ENCODE peak calls at places on chromosomes 12 and 14, in six cellular contexts. F, X, Y, N, I and V are unnamed samples.
A peak's percentile ranks its signal among the peaks of the same experiment; 100 is the strongest.

GRCh38 chr12:53345486-53346195 is 9.5 kb upstream of the SP7 start:
- DNase-seq in F (peak; percentile 89), X (peak; percentile 72), Y (no peak), N (no peak), I (no peak), V (no peak)

GRCh38 chr14:67267929-67268328 is 26.7 kb downstream of the PALS1 start:
- DNase-seq in F (no peak), X (no peak), Y (no peak), N (no peak), I (no peak), V (no peak)

GRCh38 chr12:11147420-11147819 is 13.0 kb upstream of the TAS2R30 start:
- DNase-seq in F (no peak), X (no peak), Y (no peak), N (no peak), I (no peak), V (no peak)

GRCh38 chr12:57210926-57211700 is 5.5 kb upstream of the NXPH4 start:
- DNase-seq in F (no peak), X (no peak), Y (no peak), N (no peak), I (no peak), V (no peak)

GRCh38 chr12:130875193-130875592 is 3.3 kb downstream of the RAN start:
- DNase-seq in F (no peak), X (no peak), Y (no peak), N (no peak), I (no peak), V (no peak)

GRCh38 chr12:52442600-52443061 is 8.5 kb upstream of the KRT75 start:
- DNase-seq in F (no peak), X (peak; percentile 96), Y (peak; percentile 96), N (no peak), I (peak; percentile 39), V (peak; percentile 54)

GRCh38 chr12:63103489-63104131 is 47.4 kb downstream of the AVPR1A start:
- DNase-seq in F (no peak), X (peak; percentile 50), Y (peak; percentile 7), N (no peak), I (no peak), V (no peak)

GRCh38 chr12:68040450-68041075 is 51.3 kb downstream of the IFNG-AS1 start:
- DNase-seq in F (no peak), X (peak; percentile 72), Y (peak; percentile 68), N (peak; percentile 80), I (no peak), V (peak; percentile 78)

GRCh38 chr12:101686176-101686575 is 11.3 kb upstream of the CHPT1 start:
- DNase-seq in F (no peak), X (no peak), Y (no peak), N (no peak), I (no peak), V (no peak)

GRCh38 chr14:104586832-104587620 is 7.5 kb downstream of the C14orf180 start:
- DNase-seq in F (peak; percentile 89), X (peak; percentile 39), Y (no peak), N (no peak), I (no peak), V (no peak)

GRCh38 chr12:11633968-11634367 is 15.5 kb upstream of the ETV6 start:
- DNase-seq in F (no peak), X (peak; percentile 25), Y (peak; percentile 93), N (no peak), I (no peak), V (no peak)

GRCh38 chr12:9787340-9787737 is 26.6 kb upstream of the CD69 start:
- DNase-seq in F (no peak), X (peak; percentile 33), Y (peak; percentile 74), N (no peak), I (no peak), V (no peak)

GRCh38 chr14:23174266-23174665 is 9.2 kb downstream of the SLC7A8 start:
- DNase-seq in F (no peak), X (peak; percentile 86), Y (peak; percentile 40), N (no peak), I (no peak), V (no peak)

GRCh38 chr12:123801573-123802178 is 39.6 kb downstream of the DNAH10 start:
- DNase-seq in F (no peak), X (peak; percentile 56), Y (peak; percentile 15), N (no peak), I (no peak), V (no peak)

DNA sequence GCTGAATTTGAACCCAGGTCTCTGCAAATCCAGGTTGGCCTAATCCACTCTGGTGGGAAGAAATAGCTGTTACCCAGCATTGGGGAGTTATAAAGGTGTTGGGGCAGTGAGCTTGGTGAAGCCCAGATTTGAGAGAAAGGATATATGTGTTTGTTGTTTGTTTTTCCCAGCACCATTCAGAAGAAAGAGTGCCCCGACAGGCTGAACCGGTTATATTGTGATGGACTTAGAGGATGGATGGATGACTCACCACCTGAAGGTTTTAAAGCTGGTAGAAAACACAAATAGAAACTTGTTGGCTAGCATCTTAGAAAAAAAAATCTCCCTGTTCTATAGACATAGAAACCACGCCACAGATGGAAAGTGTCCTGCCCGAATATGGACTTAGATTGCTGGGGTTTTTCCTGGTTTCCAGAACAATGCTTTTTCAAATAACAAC is 404.6 kb downstream of the MED13L start:
- DNase-seq in F (no peak), X (no peak), Y (no peak), N (no peak), I (no peak), V (peak; percentile 38)
- H3K9ac ChIP-seq in F (no peak overlapping the region), X (no peak overlapping the region), Y (no peak overlapping the region), N (no peak overlapping the region), I (no peak overlapping the region), V (no peak overlapping the region)

GRCh38 chr14:24331731-24332093 is 3.2 kb downstream of the ADCY4 start:
- DNase-seq in F (peak; percentile 77), X (no peak), Y (no peak), N (no peak), I (no peak), V (no peak)
- H3K4me3 ChIP-seq in F (no peak overlapping the region), X (no peak overlapping the region), Y (no peak overlapping the region), N (no peak overlapping the region), I (peak overlapping the region; percentile 62), V (no peak overlapping the region)

DNA sequence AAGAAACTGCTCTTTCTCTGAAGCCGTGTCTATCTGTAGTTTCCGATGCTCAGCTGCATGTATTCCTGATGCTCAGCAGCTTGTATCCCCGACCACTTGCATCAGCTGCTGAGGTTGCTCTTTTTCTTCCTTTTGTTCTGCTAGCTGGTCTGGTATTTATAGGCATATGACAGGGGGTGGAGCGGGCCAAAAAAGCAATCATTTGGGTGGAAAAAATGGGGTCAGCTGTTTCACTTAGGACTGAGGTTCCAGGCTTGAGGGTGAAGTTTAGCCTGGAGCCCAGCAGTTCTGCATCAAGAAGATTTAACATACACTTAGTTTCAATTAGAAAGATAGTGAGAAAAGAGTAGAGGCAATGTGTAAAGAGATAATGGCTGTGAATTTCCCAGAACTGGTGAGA is 23.6 kb upstream of the AMN1 start:
- DNase-seq in F (no peak), X (no peak), Y (no peak), N (no peak), I (no peak), V (no peak)
- H3K9ac ChIP-seq in F (no peak overlapping the region), X (no peak overlapping the region), Y (no peak overlapping the region), N (no peak overlapping the region), I (no peak overlapping the region), V (no peak overlapping the region)

GRCh38 chr12:18151036-18151435 is 61.0 kb upstream of the RERGL start:
- DNase-seq in F (no peak), X (no peak), Y (no peak), N (no peak), I (no peak), V (no peak)

GRCh38 chr12:18145924-18146323 is 55.9 kb upstream of the RERGL start:
- DNase-seq in F (no peak), X (peak; percentile 38), Y (no peak), N (no peak), I (no peak), V (no peak)

GRCh38 chr12:18141583-18141982 is 51.6 kb upstream of the RERGL start:
- DNase-seq in F (no peak), X (peak; percentile 80), Y (peak; percentile 74), N (no peak), I (no peak), V (no peak)

GRCh38 chr12:18148961-18149360 is 59.0 kb upstream of the RERGL start:
- DNase-seq in F (no peak), X (peak; percentile 12), Y (peak; percentile 20), N (no peak), I (no peak), V (no peak)

GRCh38 chr12:18146375-18146774 is 56.4 kb upstream of the RERGL start:
- DNase-seq in F (no peak), X (peak; percentile 10), Y (no peak), N (no peak), I (no peak), V (no peak)
- H3K4me3 ChIP-seq in F (no peak overlapping the region), X (peak overlapping the region; percentile 33), Y (no peak overlapping the region), N (no peak overlapping the region), I (no peak overlapping the region), V (no peak overlapping the region)